ENCODE peak calls at places on chromosomes 13 and 19, in eight cellular contexts. One of them, this sample, is unnamed.

GRCh38 chr19:37961198-37961597 is 54.2 kb downstream of the SIPA1L3 start:
- DNase-seq in lower lobe of right lung: no peak
- DNase-seq in dorsolateral prefrontal cortex: no peak
- DNase-seq in ascending aorta: no peak
- DNase-seq in activated CD8-positive, alpha-beta T cell treated with anti-CD3 and anti-CD28 coated beads for 36 hours: no peak
- DNase-seq in GM10248: no peak
- DNase-seq in WTC11: no peak
- DNase-seq in right lobe of liver: no peak
- DNase-seq in this sample: no peak

GRCh38 chr13:80562423-80562822 is 221.5 kb upstream of the SPRY2 start:
- DNase-seq in GM10248: no peak
- DNase-seq in WTC11: no peak
- DNase-seq in right lobe of liver: no peak
- DNase-seq in lower lobe of right lung: no peak
- DNase-seq in ascending aorta: no peak
- DNase-seq in dorsolateral prefrontal cortex: no peak
- DNase-seq in activated CD8-positive, alpha-beta T cell treated with anti-CD3 and anti-CD28 coated beads for 36 hours: no peak
- DNase-seq in this sample: no peak

GRCh38 chr13:114100446-114101320 is 31.7 kb downstream of the RASA3 start:
- DNase-seq in dorsolateral prefrontal cortex: no peak
- DNase-seq in ascending aorta: peak; percentile 67
- DNase-seq in WTC11: peak; percentile 9
- DNase-seq in GM10248: peak; percentile 69
- DNase-seq in right lobe of liver: peak; percentile 46
- DNase-seq in lower lobe of right lung: peak; percentile 45
- DNase-seq in activated CD8-positive, alpha-beta T cell treated with anti-CD3 and anti-CD28 coated beads for 36 hours: no peak
- DNase-seq in this sample: no peak

GRCh38 chr13:40495620-40496001 is 170.8 kb downstream of the FOXO1 start:
- DNase-seq in WTC11: no peak
- DNase-seq in activated CD8-positive, alpha-beta T cell treated with anti-CD3 and anti-CD28 coated beads for 36 hours: no peak
- DNase-seq in ascending aorta: no peak
- DNase-seq in right lobe of liver: no peak
- DNase-seq in lower lobe of right lung: no peak
- DNase-seq in dorsolateral prefrontal cortex: no peak
- DNase-seq in GM10248: no peak
- DNase-seq in this sample: no peak

GRCh38 chr19:40721936-40722661 is 5.2 kb downstream of the ITPKC start:
- DNase-seq in ascending aorta: no peak
- DNase-seq in activated CD8-positive, alpha-beta T cell treated with anti-CD3 and anti-CD28 coated beads for 36 hours: no peak
- DNase-seq in WTC11: no peak
- DNase-seq in dorsolateral prefrontal cortex: no peak
- DNase-seq in right lobe of liver: no peak
- DNase-seq in lower lobe of right lung: no peak
- DNase-seq in GM10248: no peak
- DNase-seq in this sample: no peak

GRCh38 chr13:99331881-99332293 is 24.7 kb upstream of the GPR183 start:
- DNase-seq in GM10248: no peak
- DNase-seq in lower lobe of right lung: no peak
- DNase-seq in right lobe of liver: no peak
- DNase-seq in ascending aorta: no peak
- DNase-seq in WTC11: no peak
- DNase-seq in dorsolateral prefrontal cortex: no peak
- DNase-seq in activated CD8-positive, alpha-beta T cell treated with anti-CD3 and anti-CD28 coated beads for 36 hours: peak; percentile 57
- DNase-seq in this sample: no peak

GRCh38 chr19:1540353-1540925 is 16.6 kb downstream of the PLK5 start:
- DNase-seq in lower lobe of right lung: no peak
- DNase-seq in activated CD8-positive, alpha-beta T cell treated with anti-CD3 and anti-CD28 coated beads for 36 hours: no peak
- DNase-seq in ascending aorta: no peak
- DNase-seq in WTC11: no peak
- DNase-seq in right lobe of liver: no peak
- DNase-seq in dorsolateral prefrontal cortex: no peak
- DNase-seq in GM10248: no peak
- DNase-seq in this sample: no peak

GRCh38 chr13:31896427-31896826 is 135.1 kb upstream of the FRY start:
- DNase-seq in dorsolateral prefrontal cortex: no peak
- DNase-seq in lower lobe of right lung: no peak
- DNase-seq in right lobe of liver: no peak
- DNase-seq in ascending aorta: peak; percentile 74
- DNase-seq in GM10248: peak; percentile 25
- DNase-seq in activated CD8-positive, alpha-beta T cell treated with anti-CD3 and anti-CD28 coated beads for 36 hours: no peak
- DNase-seq in WTC11: no peak
- DNase-seq in this sample: no peak

GRCh38 chr13:32107474-32107873 is 75.9 kb downstream of the FRY start:
- DNase-seq in dorsolateral prefrontal cortex: no peak
- DNase-seq in WTC11: no peak
- DNase-seq in ascending aorta: no peak
- DNase-seq in activated CD8-positive, alpha-beta T cell treated with anti-CD3 and anti-CD28 coated beads for 36 hours: no peak
- DNase-seq in GM10248: no peak
- DNase-seq in lower lobe of right lung: no peak
- DNase-seq in right lobe of liver: no peak
- DNase-seq in this sample: no peak

GRCh38 chr19:49831592-49831991 is 13.5 kb downstream of the MED25 start:
- DNase-seq in WTC11: no peak
- DNase-seq in lower lobe of right lung: no peak
- DNase-seq in right lobe of liver: no peak
- DNase-seq in ascending aorta: no peak
- DNase-seq in dorsolateral prefrontal cortex: no peak
- DNase-seq in GM10248: no peak
- DNase-seq in activated CD8-positive, alpha-beta T cell treated with anti-CD3 and anti-CD28 coated beads for 36 hours: no peak
- DNase-seq in this sample: no peak

GRCh38 chr19:24178207-24178606 is 91.2 kb downstream of the ZNF254 start:
- DNase-seq in activated CD8-positive, alpha-beta T cell treated with anti-CD3 and anti-CD28 coated beads for 36 hours: no peak
- DNase-seq in GM10248: no peak
- DNase-seq in lower lobe of right lung: no peak
- DNase-seq in dorsolateral prefrontal cortex: no peak
- DNase-seq in ascending aorta: no peak
- DNase-seq in WTC11: no peak
- DNase-seq in right lobe of liver: no peak
- DNase-seq in this sample: no peak

GRCh38 chr13:20378721-20379120 is 146.6 kb upstream of the GJB6 start:
- DNase-seq in WTC11: no peak
- DNase-seq in activated CD8-positive, alpha-beta T cell treated with anti-CD3 and anti-CD28 coated beads for 36 hours: no peak
- DNase-seq in dorsolateral prefrontal cortex: no peak
- DNase-seq in lower lobe of right lung: no peak
- DNase-seq in GM10248: no peak
- DNase-seq in ascending aorta: no peak
- DNase-seq in right lobe of liver: no peak
- DNase-seq in this sample: no peak

GRCh38 chr13:32911506-32911905 is 104.7 kb upstream of the KL start:
- DNase-seq in ascending aorta: no peak
- DNase-seq in dorsolateral prefrontal cortex: no peak
- DNase-seq in lower lobe of right lung: no peak
- DNase-seq in GM10248: peak; percentile 59
- DNase-seq in WTC11: peak; percentile 41
- DNase-seq in activated CD8-positive, alpha-beta T cell treated with anti-CD3 and anti-CD28 coated beads for 36 hours: peak; percentile 57
- DNase-seq in right lobe of liver: no peak
- DNase-seq in this sample: no peak

GRCh38 chr19:38737297-38737865 is 6.9 kb downstream of the CAPN12 start:
- DNase-seq in GM10248: no peak
- DNase-seq in activated CD8-positive, alpha-beta T cell treated with anti-CD3 and anti-CD28 coated beads for 36 hours: peak; percentile 22
- DNase-seq in dorsolateral prefrontal cortex: no peak
- DNase-seq in lower lobe of right lung: peak; percentile 51
- DNase-seq in WTC11: no peak
- DNase-seq in right lobe of liver: no peak
- DNase-seq in ascending aorta: no peak
- DNase-seq in this sample: no peak

GRCh38 chr13:95536629-95537241 is 15.8 kb upstream of the CLDN10 start:
- DNase-seq in WTC11: no peak
- DNase-seq in ascending aorta: no peak
- DNase-seq in lower lobe of right lung: no peak
- DNase-seq in activated CD8-positive, alpha-beta T cell treated with anti-CD3 and anti-CD28 coated beads for 36 hours: no peak
- DNase-seq in dorsolateral prefrontal cortex: no peak
- DNase-seq in right lobe of liver: no peak
- DNase-seq in GM10248: no peak
- DNase-seq in this sample: no peak

GRCh38 chr19:35944553-35944952 is 8.4 kb downstream of the LRFN3 start:
- DNase-seq in GM10248: no peak
- DNase-seq in right lobe of liver: no peak
- DNase-seq in activated CD8-positive, alpha-beta T cell treated with anti-CD3 and anti-CD28 coated beads for 36 hours: no peak
- DNase-seq in ascending aorta: no peak
- DNase-seq in lower lobe of right lung: no peak
- DNase-seq in dorsolateral prefrontal cortex: no peak
- DNase-seq in WTC11: no peak
- DNase-seq in this sample: no peak

GRCh38 chr19:42006569-42006968 is 12.5 kb upstream of the ATP1A3 start:
- DNase-seq in ascending aorta: no peak
- DNase-seq in WTC11: no peak
- DNase-seq in GM10248: no peak
- DNase-seq in right lobe of liver: no peak
- DNase-seq in activated CD8-positive, alpha-beta T cell treated with anti-CD3 and anti-CD28 coated beads for 36 hours: no peak
- DNase-seq in lower lobe of right lung: no peak
- DNase-seq in dorsolateral prefrontal cortex: no peak
- DNase-seq in this sample: no peak

GRCh38 chr19:23972161-23972560 is 57.5 kb downstream of the ZNF726 start:
- DNase-seq in GM10248: no peak
- DNase-seq in WTC11: no peak
- DNase-seq in lower lobe of right lung: no peak
- DNase-seq in activated CD8-positive, alpha-beta T cell treated with anti-CD3 and anti-CD28 coated beads for 36 hours: no peak
- DNase-seq in right lobe of liver: no peak
- DNase-seq in ascending aorta: no peak
- DNase-seq in dorsolateral prefrontal cortex: no peak
- DNase-seq in this sample: no peak

GRCh38 chr19:42634409-42635232 is 39.9 kb upstream of the CEACAM8 start:
- DNase-seq in GM10248: peak; percentile 42
- DNase-seq in ascending aorta: no peak
- DNase-seq in dorsolateral prefrontal cortex: no peak
- DNase-seq in activated CD8-positive, alpha-beta T cell treated with anti-CD3 and anti-CD28 coated beads for 36 hours: peak; percentile 68
- DNase-seq in WTC11: peak; percentile 64
- DNase-seq in lower lobe of right lung: no peak
- DNase-seq in right lobe of liver: no peak
- DNase-seq in this sample: no peak

GRCh38 chr13:111344471-111345191 is 24.2 kb downstream of the TEX29 start:
- DNase-seq in dorsolateral prefrontal cortex: no peak
- DNase-seq in activated CD8-positive, alpha-beta T cell treated with anti-CD3 and anti-CD28 coated beads for 36 hours: no peak
- DNase-seq in WTC11: peak; percentile 85
- DNase-seq in lower lobe of right lung: peak; percentile 89
- DNase-seq in GM10248: no peak
- DNase-seq in right lobe of liver: no peak
- DNase-seq in ascending aorta: no peak
- DNase-seq in this sample: peak; percentile 27
- TF ChIP-seq CTCF in dorsolateral prefrontal cortex: no peak
- TF ChIP-seq CTCF in activated CD8-positive, alpha-beta T cell treated with anti-CD3 and anti-CD28 coated beads for 36 hours: no peak
- TF ChIP-seq CTCF in WTC11: peak; percentile 55
- TF ChIP-seq CTCF in lower lobe of right lung: peak; percentile 48
- TF ChIP-seq CTCF in GM10248: no peak
- TF ChIP-seq CTCF in right lobe of liver: no peak
- TF ChIP-seq CTCF in ascending aorta: no peak
- TF ChIP-seq CTCF in this sample: peak; percentile 52

GRCh38 chr19:4362871-4363545 is 19.6 kb downstream of the MPND start:
- DNase-seq in activated CD8-positive, alpha-beta T cell treated with anti-CD3 and anti-CD28 coated beads for 36 hours: no peak
- DNase-seq in GM10248: no peak
- DNase-seq in dorsolateral prefrontal cortex: no peak
- DNase-seq in WTC11: peak; percentile 44
- DNase-seq in right lobe of liver: no peak
- DNase-seq in ascending aorta: no peak
- DNase-seq in lower lobe of right lung: no peak
- DNase-seq in this sample: no peak
- TF ChIP-seq CTCF in activated CD8-positive, alpha-beta T cell treated with anti-CD3 and anti-CD28 coated beads for 36 hours: peak; percentile 25
- TF ChIP-seq CTCF in GM10248: no peak
- TF ChIP-seq CTCF in dorsolateral prefrontal cortex: no peak
- TF ChIP-seq CTCF in WTC11: no peak
- TF ChIP-seq CTCF in right lobe of liver: no peak
- TF ChIP-seq CTCF in ascending aorta: no peak
- TF ChIP-seq CTCF in lower lobe of right lung: no peak
- TF ChIP-seq CTCF in this sample: no peak

DNA sequence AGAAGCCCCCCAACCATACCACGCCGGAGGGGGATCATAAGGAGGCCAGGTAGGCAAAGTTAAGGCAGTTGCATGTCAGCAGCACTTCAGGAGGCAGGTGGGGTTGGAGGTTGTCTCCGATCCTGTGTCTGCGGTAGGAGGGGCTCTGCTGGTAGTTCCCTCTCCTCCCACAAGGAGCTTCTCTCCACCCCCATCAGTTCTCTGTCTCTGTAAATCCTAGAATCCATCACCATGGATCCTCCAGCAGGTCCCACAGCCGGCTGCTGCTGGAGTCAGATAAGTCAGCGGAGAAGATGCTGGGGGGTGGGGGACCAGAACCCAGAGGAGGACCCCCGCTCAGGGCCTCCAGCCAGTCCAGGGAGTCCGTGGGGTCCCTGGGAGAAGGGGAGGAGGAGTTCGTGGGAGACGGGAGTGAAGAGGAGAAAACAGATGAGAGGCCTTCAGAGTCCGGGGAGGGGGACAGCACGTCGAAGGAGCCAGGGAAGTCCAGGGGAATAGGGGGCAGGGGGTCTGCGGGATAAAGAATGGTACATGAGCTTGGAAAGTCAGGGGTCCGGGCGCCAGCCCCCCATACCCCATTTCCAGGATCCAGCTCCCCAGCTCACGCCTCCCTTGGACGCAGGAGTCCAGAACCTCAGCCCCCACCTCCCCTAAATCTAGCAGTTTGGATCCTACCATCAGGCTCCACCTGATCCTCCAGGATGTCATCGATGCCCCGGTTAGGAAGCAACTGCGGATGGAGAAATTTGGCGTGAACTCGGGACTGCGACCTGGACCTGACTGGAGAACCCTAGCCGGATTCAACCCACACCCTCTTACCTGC is 6.3 kb downstream of the MAMSTR start:
- DNase-seq in activated CD8-positive, alpha-beta T cell treated with anti-CD3 and anti-CD28 coated beads for 36 hours: no peak
- DNase-seq in GM10248: no peak
- DNase-seq in right lobe of liver: no peak
- DNase-seq in dorsolateral prefrontal cortex: no peak
- DNase-seq in ascending aorta: no peak
- DNase-seq in lower lobe of right lung: no peak
- DNase-seq in WTC11: peak; percentile 59
- DNase-seq in this sample: no peak
- TF ChIP-seq CTCF in activated CD8-positive, alpha-beta T cell treated with anti-CD3 and anti-CD28 coated beads for 36 hours: no peak
- TF ChIP-seq CTCF in GM10248: no peak
- TF ChIP-seq CTCF in right lobe of liver: no peak
- TF ChIP-seq CTCF in dorsolateral prefrontal cortex: no peak
- TF ChIP-seq CTCF in ascending aorta: no peak
- TF ChIP-seq CTCF in lower lobe of right lung: no peak
- TF ChIP-seq CTCF in WTC11: no peak
- TF ChIP-seq CTCF in this sample: peak; percentile 34

DNA sequence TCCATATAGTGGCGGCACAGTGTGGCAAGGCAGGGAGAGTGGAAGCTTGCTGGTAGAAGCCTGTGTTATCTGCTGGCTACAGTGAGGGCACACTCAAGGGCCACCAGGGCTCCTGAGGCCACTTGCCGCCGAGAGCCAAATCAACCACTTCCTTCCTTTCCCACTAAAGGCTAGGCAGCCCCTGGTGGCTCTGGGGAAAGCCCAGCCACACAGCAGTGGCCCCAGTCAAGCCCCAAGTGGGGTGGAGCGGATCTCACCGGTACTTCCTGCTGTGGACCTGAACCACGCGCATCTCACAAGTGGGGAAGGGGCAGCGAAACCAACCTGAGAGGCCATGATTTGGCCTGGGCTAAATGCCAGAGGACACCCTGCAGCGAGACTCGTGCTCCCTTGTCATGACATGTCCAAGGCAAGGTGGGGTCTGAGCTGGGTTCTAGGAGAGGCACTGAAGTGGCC is 21.9 kb upstream of the SLC35E1 start:
- DNase-seq in right lobe of liver: no peak
- DNase-seq in GM10248: no peak
- DNase-seq in activated CD8-positive, alpha-beta T cell treated with anti-CD3 and anti-CD28 coated beads for 36 hours: peak; percentile 76
- DNase-seq in ascending aorta: no peak
- DNase-seq in WTC11: no peak
- DNase-seq in dorsolateral prefrontal cortex: no peak
- DNase-seq in lower lobe of right lung: no peak
- DNase-seq in this sample: no peak
- TF ChIP-seq CTCF in right lobe of liver: no peak
- TF ChIP-seq CTCF in GM10248: no peak
- TF ChIP-seq CTCF in activated CD8-positive, alpha-beta T cell treated with anti-CD3 and anti-CD28 coated beads for 36 hours: no peak
- TF ChIP-seq CTCF in ascending aorta: no peak
- TF ChIP-seq CTCF in WTC11: no peak
- TF ChIP-seq CTCF in dorsolateral prefrontal cortex: no peak
- TF ChIP-seq CTCF in lower lobe of right lung: no peak
- TF ChIP-seq CTCF in this sample: no peak

GRCh38 chr19:53537523-53538377 is at the start of gene ZNF331:
- DNase-seq in right lobe of liver: peak; percentile 89
- DNase-seq in lower lobe of right lung: peak; percentile 88
- DNase-seq in WTC11: peak; percentile 77
- DNase-seq in GM10248: peak; percentile 85
- DNase-seq in ascending aorta: peak; percentile 93
- DNase-seq in activated CD8-positive, alpha-beta T cell treated with anti-CD3 and anti-CD28 coated beads for 36 hours: peak; percentile 91
- DNase-seq in dorsolateral prefrontal cortex: peak; percentile 71
- DNase-seq in this sample: peak; percentile 68
- TF ChIP-seq CTCF in right lobe of liver: no peak
- TF ChIP-seq CTCF in lower lobe of right lung: peak; percentile 35
- TF ChIP-seq CTCF in WTC11: no peak
- TF ChIP-seq CTCF in GM10248: no peak
- TF ChIP-seq CTCF in ascending aorta: peak; percentile 22
- TF ChIP-seq CTCF in activated CD8-positive, alpha-beta T cell treated with anti-CD3 and anti-CD28 coated beads for 36 hours: no peak
- TF ChIP-seq CTCF in dorsolateral prefrontal cortex: peak; percentile 30
- TF ChIP-seq CTCF in this sample: no peak

This sample was measured in progenitor cell of endocrine pancreas.